ENCODE peak calls at places on chromosomes 6 and 20, in four cellular contexts. A is H1, N is K562, M is GM12878. D is an unnamed sample.
A peak's percentile ranks its signal among the peaks of the same experiment; 100 is the strongest.

GRCh38 chr6:15763364-15763763 is 100.5 kb upstream of the DTNBP1 start:
- DNase-seq in A (no peak), N (no peak), M (no peak), D (no peak)

GRCh38 chr20:11443382-11444119 is 474.1 kb upstream of the BTBD3 start:
- DNase-seq in A (no peak), N (no peak), M (no peak), D (no peak)

GRCh38 chr6:30810813-30811329 is 66.5 kb upstream of the IER3 start:
- DNase-seq in A (no peak), N (no peak), M (peak; percentile 92), D (no peak)

GRCh38 chr6:44002591-44003344 is 124.5 kb downstream of the MRPL14 start:
- DNase-seq in A (peak; percentile 44), N (no peak), M (no peak), D (peak; percentile 54)

GRCh38 chr6:166443166-166443565 is 60.4 kb upstream of the MPC1 start:
- DNase-seq in A (no peak), N (no peak), M (no peak), D (no peak)

GRCh38 chr6:113184291-113184690 is 672.9 kb upstream of the MARCKS start:
- DNase-seq in A (no peak), N (no peak), M (no peak), D (peak; percentile 94)

GRCh38 chr20:49865559-49865958 is 49.8 kb downstream of the SPATA2 start:
- DNase-seq in A (no peak), N (no peak), M (no peak), D (peak; percentile 24)

GRCh38 chr6:148335582-148335981 is 7.1 kb upstream of the SASH1 start:
- DNase-seq in A (no peak), N (no peak), M (no peak), D (peak; percentile 40)

GRCh38 chr20:53332022-53332824 is 261.4 kb downstream of the ZNF217 start:
- DNase-seq in A (no peak), N (peak; percentile 38), M (no peak), D (no peak)

GRCh38 chr6:83192871-83193746 is at the start of the genes PGM3 and RWDD2A:
- DNase-seq in A (peak; percentile 54), N (peak; percentile 96), M (peak; percentile 56), D (peak; percentile 84)

GRCh38 chr6:12621766-12622165 is 94.8 kb upstream of the PHACTR1 start:
- DNase-seq in A (no peak), N (no peak), M (no peak), D (no peak)

GRCh38 chr6:56744528-56744927 is 101.8 kb upstream of the DST start:
- DNase-seq in A (no peak), N (no peak), M (no peak), D (no peak)

GRCh38 chr20:61850457-61850856 is 215.2 kb downstream of the TAF4 start:
- DNase-seq in A (no peak), N (no peak), M (no peak), D (no peak)

GRCh38 chr6:154923199-154923869 is 71.8 kb upstream of the TIAM2 start:
- DNase-seq in A (no peak), N (no peak), M (no peak), D (no peak)

GRCh38 chr6:151494235-151494950 is 576 bp downstream of the CCDC170 start:
- DNase-seq in A (no peak), N (no peak), M (no peak), D (peak; percentile 41)

GRCh38 chr6:85192186-85192585 is 257.7 kb upstream of the NT5E start:
- DNase-seq in A (no peak), N (no peak), M (no peak), D (peak; percentile 31)

GRCh38 chr6:40815731-40816130 is 223.3 kb downstream of the UNC5CL start:
- DNase-seq in A (no peak), N (no peak), M (no peak), D (no peak)

GRCh38 chr20:32163951-32164350 is 43.6 kb downstream of the PLAGL2 start:
- DNase-seq in A (no peak), N (no peak), M (no peak), D (no peak)

GRCh38 chr6:3458706-3459421 is 2.0 kb upstream of the SLC22A23 start:
- DNase-seq in A (peak; percentile 31), N (no peak), M (no peak), D (no peak)

GRCh38 chr6:155066371-155066770 is 71.3 kb downstream of the TIAM2 start:
- DNase-seq in A (no peak), N (no peak), M (no peak), D (peak; percentile 56)

GRCh38 chr6:145026267-145026679 is 709.0 kb downstream of the EPM2A start:
- DNase-seq in A (no peak), N (no peak), M (no peak), D (no peak)

GRCh38 chr6:75230484-75231325 is 12.9 kb downstream of the COX7A2 start:
- DNase-seq in A (no peak), N (peak; percentile 54), M (no peak), D (peak; percentile 67)

GRCh38 chr20:47360207-47360488 is 3.6 kb upstream of the ZMYND8 start:
- DNase-seq in A (no peak), N (no peak), M (no peak), D (peak; percentile 64)

GRCh38 chr20:57907131-57908083 is 197.6 kb upstream of the PMEPA1 start:
- DNase-seq in A (no peak), N (no peak), M (no peak), D (no peak)

GRCh38 chr6:144190593-144190992 is 40.3 kb downstream of the STX11 start:
- DNase-seq in A (no peak), N (no peak), M (no peak), D (peak; percentile 79)

GRCh38 chr20:57432874-57433491 is 41.8 kb downstream of the RBM38 start:
- DNase-seq in A (no peak), N (peak; percentile 88), M (peak; percentile 76), D (no peak)

GRCh38 chr6:110951986-110952794 is 6.3 kb upstream of the GTF3C6 start:
- DNase-seq in A (no peak), N (no peak), M (no peak), D (peak; percentile 47)

GRCh38 chr20:38355161-38356012 is 9.1 kb downstream of the LBP start:
- DNase-seq in A (no peak), N (no peak), M (no peak), D (no peak)

GRCh38 chr6:124870611-124871201 is 91.5 kb upstream of the RNF217 start:
- DNase-seq in A (no peak), N (peak; percentile 21), M (no peak), D (peak; percentile 64)

GRCh38 chr20:17225891-17226409 is 890 bp upstream of the PCSK2 start:
- DNase-seq in A (no peak), N (no peak), M (no peak), D (no peak)

GRCh38 chr6:96420294-96420693 is 101.3 kb upstream of the UFL1 start:
- DNase-seq in A (no peak), N (no peak), M (no peak), D (no peak)

GRCh38 chr20:40471261-40471629 is 217.8 kb downstream of the MAFB start:
- DNase-seq in A (peak; percentile 17), N (peak; percentile 10), M (no peak), D (no peak)

GRCh38 chr20:40472905-40473304 is 216.1 kb downstream of the MAFB start:
- DNase-seq in A (no peak), N (no peak), M (no peak), D (no peak)

GRCh38 chr20:40468759-40469158 is 220.3 kb downstream of the MAFB start:
- DNase-seq in A (no peak), N (no peak), M (no peak), D (no peak)

GRCh38 chr20:40467703-40468411 is 221.2 kb downstream of the MAFB start:
- DNase-seq in A (no peak), N (no peak), M (no peak), D (no peak)

DNA sequence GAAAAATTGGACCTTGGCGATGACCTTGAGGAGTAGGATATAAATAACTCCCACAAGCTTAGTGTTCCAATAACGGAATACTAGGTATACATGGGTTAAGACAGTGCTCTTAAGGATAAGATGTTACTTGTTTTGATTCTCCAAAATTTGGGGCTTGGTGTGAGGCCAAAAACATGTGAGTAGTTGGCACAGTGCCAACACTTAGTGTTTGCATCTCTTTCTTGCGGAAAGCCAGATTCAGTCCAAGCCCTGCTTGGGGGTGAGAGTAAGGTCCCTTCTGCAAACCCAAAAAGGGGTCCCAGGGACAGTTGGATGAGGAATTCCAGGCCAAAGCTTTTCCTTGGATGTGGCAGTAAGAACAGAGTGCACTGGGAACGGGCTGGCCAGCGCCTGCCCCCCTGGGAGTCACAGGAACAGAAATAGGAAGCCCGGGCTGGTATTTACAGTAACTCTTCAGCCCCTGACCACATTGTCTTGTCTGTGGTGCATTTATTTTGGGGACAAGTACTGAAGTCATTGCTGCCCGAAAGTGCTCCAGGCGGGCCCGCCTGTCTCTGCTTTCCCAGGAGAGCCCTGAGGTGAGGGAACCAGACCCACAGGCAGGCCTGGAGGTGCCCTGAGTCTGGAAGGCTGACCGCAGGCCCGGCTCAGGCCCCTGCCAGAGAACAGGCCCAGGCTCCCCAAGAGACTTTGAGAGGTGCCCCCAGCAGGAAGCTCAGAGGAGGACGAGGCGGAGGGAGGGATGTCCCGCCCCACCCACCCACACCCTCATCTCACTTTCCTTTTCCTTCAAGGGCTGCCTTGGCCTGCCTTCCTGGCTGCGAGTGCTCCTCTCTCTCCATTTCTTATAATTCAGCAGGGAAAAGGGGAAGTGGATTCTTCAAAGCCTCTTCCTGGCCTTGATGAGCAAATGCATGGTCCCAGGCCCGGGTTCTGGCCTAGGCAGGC is 218.4 kb downstream of the MAFB start:
- DNase-seq in A (no peak), N (no peak), M (no peak), D (no peak)
- TF ChIP-seq CHD1 in A (no peak), N (no peak), M (no peak), D (no peak)

DNA sequence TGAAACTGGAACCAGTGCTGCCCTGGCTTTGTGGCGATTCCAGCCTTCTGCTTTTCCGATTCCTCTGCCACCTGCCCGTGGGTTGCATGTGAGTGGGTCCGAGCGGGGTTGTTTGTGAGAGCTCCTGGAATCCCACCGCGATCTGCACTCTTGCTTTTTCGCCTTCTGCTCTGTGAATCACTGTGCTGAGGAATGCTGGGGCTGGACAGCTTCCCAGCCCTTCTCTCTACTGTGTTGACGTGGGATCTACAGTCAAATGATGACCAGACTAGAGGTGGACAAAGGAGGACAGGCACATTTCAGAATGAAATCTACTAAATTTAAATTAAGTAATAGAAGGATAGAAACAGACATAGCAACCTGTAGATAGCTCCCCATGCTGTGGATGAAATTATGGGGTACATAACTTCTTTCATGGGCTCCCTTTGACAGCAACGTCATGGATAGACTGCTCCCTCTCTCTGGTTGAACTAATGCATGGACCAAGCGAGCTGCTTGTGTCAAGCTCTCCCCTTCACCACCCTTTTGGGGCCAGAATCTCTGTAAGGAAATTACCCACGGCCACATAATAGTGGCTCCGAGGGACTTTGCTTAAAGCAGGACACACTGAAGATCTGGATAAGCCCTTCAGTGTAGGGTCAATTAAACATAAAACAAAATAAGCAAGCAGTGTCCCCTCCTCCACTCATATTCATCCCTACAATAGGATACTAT is 2.0 kb downstream of the FNDC1 start:
- DNase-seq in A (no peak), N (no peak), M (no peak), D (peak; percentile 75)
- TF ChIP-seq CHD1 in A (no peak), N (no peak), M (no peak), D (no peak)

GRCh38 chr6:67451874-67452273 is 1183.2 kb upstream of the ADGRB3 start:
- DNase-seq in A (no peak), N (no peak), M (no peak), D (no peak)
- TF ChIP-seq CHD1 in A (no peak), N (no peak), M (no peak), D (no peak)

GRCh38 chr20:21512634-21513180 is 1.2 kb downstream of the NKX2-2 start:
- DNase-seq in A (no peak), N (no peak), M (no peak), D (no peak)
- TF ChIP-seq CHD1 in A (no peak), N (no peak), M (no peak), D (no peak)

GRCh38 chr6:37524025-37524647 is 24.4 kb upstream of the CCDC167 start:
- DNase-seq in A (no peak), N (no peak), M (no peak), D (peak; percentile 64)
- TF ChIP-seq CHD1 in A (no peak), N (no peak), M (no peak), D (no peak)

D was measured in IMR-90.